ENCODE peak calls at places on chromosomes 5 and 9, in six cellular contexts. B is neural progenitor cell, R is body of pancreas, T is colonic mucosa, W is dorsolateral prefrontal cortex, Y is fibroblast of mammary gland. P is an unnamed sample.

GRCh38 chr5:10111575-10111974 is 138.1 kb downstream of the ATPSCKMT start:
- DNase-seq in B (peak), R (no peak), T (no peak), W (no peak), Y (peak), P (peak)

GRCh38 chr9:88777498-88778312 is 213.6 kb upstream of the S1PR3 start:
- DNase-seq in B (peak), R (no peak), T (no peak), W (no peak), Y (peak), P (peak)

GRCh38 chr5:107806705-107807104 is 136.0 kb upstream of the EFNA5 start:
- DNase-seq in B (no peak), R (no peak), T (no peak), W (no peak), Y (no peak), P (no peak)

GRCh38 chr9:117926031-117926655 is 221.9 kb downstream of the TLR4 start:
- DNase-seq in B (peak), R (no peak), T (no peak), W (no peak), Y (no peak), P (no peak)

GRCh38 chr5:140978260-140978659 is 12.0 kb downstream of the PCDHAC2 start:
- DNase-seq in B (no peak), R (no peak), T (no peak), W (no peak), Y (no peak), P (no peak)

GRCh38 chr5:58849995-58850667 is 267.3 kb downstream of the RAB3C start:
- DNase-seq in B (peak), R (peak), T (peak), W (no peak), Y (peak), P (peak)

GRCh38 chr9:31103836-31104235 is 1280.6 kb upstream of the ACO1 start:
- DNase-seq in B (no peak), R (no peak), T (no peak), W (no peak), Y (no peak), P (peak)

GRCh38 chr9:109101202-109101595 is 18.5 kb downstream of the TMEM245 start:
- DNase-seq in B (no peak), R (no peak), T (no peak), W (no peak), Y (no peak), P (no peak)

GRCh38 chr5:1011226-1011631 is 2.6 kb downstream of the NKD2 start:
- DNase-seq in B (peak), R (peak), T (peak), W (no peak), Y (no peak), P (no peak)

GRCh38 chr9:91100878-91101450 is 260.8 kb downstream of the AUH start:
- DNase-seq in B (no peak), R (peak), T (no peak), W (no peak), Y (peak), P (peak)

GRCh38 chr9:81669011-81669739 is 20.2 kb downstream of the TLE1 start:
- DNase-seq in B (no peak), R (no peak), T (no peak), W (no peak), Y (peak), P (peak)

GRCh38 chr5:168286386-168286785 is 5.1 kb upstream of the WWC1 start:
- DNase-seq in B (no peak), R (no peak), T (no peak), W (no peak), Y (no peak), P (no peak)

GRCh38 chr9:27540537-27540936 is 10.9 kb upstream of the MOB3B start:
- DNase-seq in B (no peak), R (no peak), T (no peak), W (no peak), Y (peak), P (no peak)

GRCh38 chr5:1666812-1667588 is 132.6 kb downstream of the MRPL36 start:
- DNase-seq in B (peak), R (peak), T (no peak), W (peak), Y (peak), P (no peak)

GRCh38 chr9:98654247-98654646 is 54.5 kb downstream of the GABBR2 start:
- DNase-seq in B (no peak), R (no peak), T (no peak), W (no peak), Y (peak), P (peak)

GRCh38 chr9:136254381-136255165 is 9.0 kb upstream of the QSOX2 start:
- DNase-seq in B (no peak), R (peak), T (no peak), W (no peak), Y (peak), P (no peak)

GRCh38 chr5:83554686-83555085 is 83.1 kb downstream of the VCAN start:
- DNase-seq in B (no peak), R (no peak), T (no peak), W (no peak), Y (no peak), P (no peak)

GRCh38 chr9:85401998-85402397 is 339.8 kb downstream of the AGTPBP1 start:
- DNase-seq in B (no peak), R (no peak), T (no peak), W (no peak), Y (no peak), P (peak)

GRCh38 chr9:125142560-125143376 is 560 bp downstream of the SCAI start:
- DNase-seq in B (peak), R (peak), T (peak), W (no peak), Y (no peak), P (no peak)

GRCh38 chr9:124022201-124023121 is 10.9 kb downstream of the LHX2 start:
- DNase-seq in B (peak), R (no peak), T (no peak), W (no peak), Y (peak), P (no peak)

GRCh38 chr9:109730228-109730627 is 49.8 kb upstream of the PALM2AKAP2 start:
- DNase-seq in B (no peak), R (peak), T (peak), W (no peak), Y (no peak), P (no peak)

DNA sequence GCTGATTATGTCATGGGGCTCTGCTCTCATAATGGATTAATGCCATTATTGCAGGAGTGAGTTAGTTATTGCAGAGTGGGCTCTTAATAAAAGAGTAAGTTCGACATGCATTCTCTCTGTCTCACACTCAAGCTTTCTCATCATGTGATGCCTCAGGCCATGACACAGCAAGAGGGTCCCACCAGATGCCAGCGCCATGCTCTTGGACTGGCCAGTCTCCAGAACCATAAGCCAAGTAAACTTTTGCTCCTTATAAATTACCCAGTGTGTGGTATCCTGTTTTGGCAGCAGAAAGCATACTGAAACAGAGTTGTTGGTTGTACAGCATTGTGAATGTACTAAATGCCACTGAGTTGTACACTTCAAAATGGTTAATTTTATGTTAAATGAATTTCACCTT is 138.1 kb downstream of the MYO10 start:
- DNase-seq in B (no peak), R (no peak), T (no peak), W (no peak), Y (no peak), P (peak)
- TF ChIP-seq CTCF in B (no peak), R (no peak), T (no peak), W (no peak), Y (no peak), P (no peak)

GRCh38 chr5:91283326-91283725 is 99.8 kb downstream of the ARRDC3 start:
- DNase-seq in B (no peak), R (no peak), T (no peak), W (no peak), Y (no peak), P (no peak)

GRCh38 chr5:91281409-91281808 is 101.7 kb downstream of the ARRDC3 start:
- DNase-seq in B (no peak), R (no peak), T (no peak), W (no peak), Y (peak), P (peak)

GRCh38 chr5:91282210-91282609 is 100.9 kb downstream of the ARRDC3 start:
- DNase-seq in B (no peak), R (no peak), T (no peak), W (no peak), Y (no peak), P (no peak)

GRCh38 chr5:91280062-91280941 is 102.8 kb downstream of the ARRDC3 start:
- DNase-seq in B (peak), R (peak), T (peak), W (peak), Y (peak), P (peak)

GRCh38 chr5:91280942-91281269 is 102.2 kb downstream of the ARRDC3 start:
- DNase-seq in B (no peak), R (no peak), T (no peak), W (no peak), Y (no peak), P (no peak)
- H3K4me3 ChIP-seq in B (peak), R (no peak), T (peak), W (peak), Y (peak), P (peak)

GRCh38 chr9:132575005-132575609 is 7.3 kb upstream of the BARHL1 start:
- DNase-seq in B (peak), R (peak), T (peak), W (peak), Y (peak), P (peak)
- TF ChIP-seq CTCF in B (peak), R (peak), T (peak), W (peak), Y (peak), P (peak)

DNA sequence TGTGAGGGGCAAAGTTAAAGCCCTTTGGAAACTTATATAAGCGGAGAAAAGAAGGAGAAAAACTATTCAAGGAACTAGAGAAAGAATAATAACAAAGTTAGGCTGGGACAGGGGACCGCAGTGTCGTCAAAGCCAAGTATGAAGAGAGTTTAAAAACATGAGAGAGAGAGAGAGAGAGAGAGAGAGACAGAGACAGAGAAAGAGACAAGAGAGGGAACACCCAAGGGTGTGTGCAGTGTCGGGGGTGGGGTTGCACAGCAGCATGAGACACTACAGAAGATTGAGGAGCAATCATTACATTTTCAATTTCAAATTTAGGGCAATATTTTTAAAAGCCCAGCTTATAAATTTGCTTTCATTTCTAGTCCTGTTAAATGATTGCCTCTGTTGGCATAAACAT is 74.3 kb downstream of the NNT start:
- DNase-seq in B (no peak), R (no peak), T (no peak), W (no peak), Y (no peak), P (no peak)
- H3K4me3 ChIP-seq in B (no peak), R (no peak), T (no peak), W (no peak), Y (no peak), P (no peak)

GRCh38 chr9:74570879-74571512 is 73.9 kb downstream of the RORB start:
- DNase-seq in B (peak), R (no peak), T (peak), W (peak), Y (peak), P (peak)
- TF ChIP-seq CTCF in B (peak), R (peak), T (peak), W (peak), Y (peak), P (peak)

GRCh38 chr5:93588586-93589347 is 5.7 kb downstream of the NR2F1 start:
- DNase-seq in B (peak), R (no peak), T (no peak), W (no peak), Y (no peak), P (peak)
- H3K4me3 ChIP-seq in B (no peak), R (no peak), T (no peak), W (peak), Y (peak), P (peak)

P was measured in astrocyte of the spinal cord.